ENCODE peak calls at places on chromosomes 13 and 19, in nine cellular contexts. One of them, this sample, is unnamed.

GRCh38 chr13:41053384-41053826 is 7.9 kb upstream of the WBP4 start:
- DNase-seq in uterus: no peak
- DNase-seq in HFF-Myc: no peak
- DNase-seq in NCI-H2107: no peak
- DNase-seq in ecto neural progenitor cell: no peak
- DNase-seq in activated B cell treated with CpG ODN at 0.5 μM for 24 hours: no peak
- DNase-seq in NCI-H187 treated with DMSO at 0.1 percent for 48 hours: no peak
- DNase-seq in stimulated activated CD8-positive, alpha-beta memory T cell treated with anti-CD3 and anti-CD28 coated beads, Interleukin-2, amount 100 ng/mL, for 48 hours: no peak
- DNase-seq in frontal cortex: no peak
- DNase-seq in this sample: no peak

GRCh38 chr13:110005563-110005962 is 219.2 kb upstream of the IRS2 start:
- DNase-seq in uterus: no peak
- DNase-seq in HFF-Myc: no peak
- DNase-seq in NCI-H2107: no peak
- DNase-seq in ecto neural progenitor cell: no peak
- DNase-seq in activated B cell treated with CpG ODN at 0.5 μM for 24 hours: no peak
- DNase-seq in NCI-H187 treated with DMSO at 0.1 percent for 48 hours: no peak
- DNase-seq in stimulated activated CD8-positive, alpha-beta memory T cell treated with anti-CD3 and anti-CD28 coated beads, Interleukin-2, amount 100 ng/mL, for 48 hours: no peak
- DNase-seq in frontal cortex: no peak
- DNase-seq in this sample: no peak

GRCh38 chr19:46392252-46392801 is 21.0 kb downstream of the CCDC8 start:
- DNase-seq in uterus: no peak
- DNase-seq in HFF-Myc: no peak
- DNase-seq in NCI-H2107: no peak
- DNase-seq in ecto neural progenitor cell: no peak
- DNase-seq in activated B cell treated with CpG ODN at 0.5 μM for 24 hours: no peak
- DNase-seq in NCI-H187 treated with DMSO at 0.1 percent for 48 hours: no peak
- DNase-seq in stimulated activated CD8-positive, alpha-beta memory T cell treated with anti-CD3 and anti-CD28 coated beads, Interleukin-2, amount 100 ng/mL, for 48 hours: no peak
- DNase-seq in frontal cortex: no peak
- DNase-seq in this sample: no peak

GRCh38 chr13:49370390-49370789 is 73.5 kb downstream of the CAB39L start:
- DNase-seq in uterus: no peak
- DNase-seq in HFF-Myc: no peak
- DNase-seq in NCI-H2107: no peak
- DNase-seq in ecto neural progenitor cell: no peak
- DNase-seq in activated B cell treated with CpG ODN at 0.5 μM for 24 hours: no peak
- DNase-seq in NCI-H187 treated with DMSO at 0.1 percent for 48 hours: no peak
- DNase-seq in stimulated activated CD8-positive, alpha-beta memory T cell treated with anti-CD3 and anti-CD28 coated beads, Interleukin-2, amount 100 ng/mL, for 48 hours: no peak
- DNase-seq in frontal cortex: no peak
- DNase-seq in this sample: no peak

GRCh38 chr19:49149652-49150105 is 5.5 kb downstream of the HRC start:
- DNase-seq in uterus: peak
- DNase-seq in HFF-Myc: no peak
- DNase-seq in NCI-H2107: peak
- DNase-seq in ecto neural progenitor cell: peak
- DNase-seq in activated B cell treated with CpG ODN at 0.5 μM for 24 hours: no peak
- DNase-seq in NCI-H187 treated with DMSO at 0.1 percent for 48 hours: no peak
- DNase-seq in stimulated activated CD8-positive, alpha-beta memory T cell treated with anti-CD3 and anti-CD28 coated beads, Interleukin-2, amount 100 ng/mL, for 48 hours: no peak
- DNase-seq in frontal cortex: peak
- DNase-seq in this sample: peak

GRCh38 chr13:110801044-110801443 is 87.5 kb downstream of the ING1 start:
- DNase-seq in uterus: no peak
- DNase-seq in HFF-Myc: no peak
- DNase-seq in NCI-H2107: no peak
- DNase-seq in ecto neural progenitor cell: no peak
- DNase-seq in activated B cell treated with CpG ODN at 0.5 μM for 24 hours: no peak
- DNase-seq in NCI-H187 treated with DMSO at 0.1 percent for 48 hours: no peak
- DNase-seq in stimulated activated CD8-positive, alpha-beta memory T cell treated with anti-CD3 and anti-CD28 coated beads, Interleukin-2, amount 100 ng/mL, for 48 hours: no peak
- DNase-seq in frontal cortex: no peak
- DNase-seq in this sample: no peak

GRCh38 chr19:3557461-3558248 is at the start of gene MFSD12:
- DNase-seq in uterus: peak
- DNase-seq in HFF-Myc: peak
- DNase-seq in NCI-H2107: peak
- DNase-seq in ecto neural progenitor cell: peak
- DNase-seq in activated B cell treated with CpG ODN at 0.5 μM for 24 hours: peak
- DNase-seq in NCI-H187 treated with DMSO at 0.1 percent for 48 hours: peak
- DNase-seq in stimulated activated CD8-positive, alpha-beta memory T cell treated with anti-CD3 and anti-CD28 coated beads, Interleukin-2, amount 100 ng/mL, for 48 hours: peak
- DNase-seq in frontal cortex: peak
- DNase-seq in this sample: peak

GRCh38 chr13:79937311-79938243 is 403.3 kb downstream of the SPRY2 start:
- DNase-seq in uterus: no peak
- DNase-seq in HFF-Myc: no peak
- DNase-seq in NCI-H2107: no peak
- DNase-seq in ecto neural progenitor cell: no peak
- DNase-seq in activated B cell treated with CpG ODN at 0.5 μM for 24 hours: no peak
- DNase-seq in NCI-H187 treated with DMSO at 0.1 percent for 48 hours: no peak
- DNase-seq in stimulated activated CD8-positive, alpha-beta memory T cell treated with anti-CD3 and anti-CD28 coated beads, Interleukin-2, amount 100 ng/mL, for 48 hours: no peak
- DNase-seq in frontal cortex: no peak
- DNase-seq in this sample: peak

GRCh38 chr13:113883921-113884804 is 20.3 kb upstream of the GAS6 start:
- DNase-seq in uterus: no peak
- DNase-seq in HFF-Myc: no peak
- DNase-seq in NCI-H2107: no peak
- DNase-seq in ecto neural progenitor cell: no peak
- DNase-seq in activated B cell treated with CpG ODN at 0.5 μM for 24 hours: no peak
- DNase-seq in NCI-H187 treated with DMSO at 0.1 percent for 48 hours: no peak
- DNase-seq in stimulated activated CD8-positive, alpha-beta memory T cell treated with anti-CD3 and anti-CD28 coated beads, Interleukin-2, amount 100 ng/mL, for 48 hours: no peak
- DNase-seq in frontal cortex: no peak
- DNase-seq in this sample: no peak

GRCh38 chr13:86633346-86633745 is 834.1 kb upstream of the SLITRK6 start:
- DNase-seq in uterus: no peak
- DNase-seq in HFF-Myc: no peak
- DNase-seq in NCI-H2107: no peak
- DNase-seq in ecto neural progenitor cell: no peak
- DNase-seq in activated B cell treated with CpG ODN at 0.5 μM for 24 hours: no peak
- DNase-seq in NCI-H187 treated with DMSO at 0.1 percent for 48 hours: no peak
- DNase-seq in stimulated activated CD8-positive, alpha-beta memory T cell treated with anti-CD3 and anti-CD28 coated beads, Interleukin-2, amount 100 ng/mL, for 48 hours: no peak
- DNase-seq in frontal cortex: no peak
- DNase-seq in this sample: no peak

GRCh38 chr19:53432088-53432661 is 391 bp downstream of the ZNF761 start:
- DNase-seq in uterus: no peak
- DNase-seq in HFF-Myc: no peak
- DNase-seq in NCI-H2107: no peak
- DNase-seq in ecto neural progenitor cell: peak
- DNase-seq in activated B cell treated with CpG ODN at 0.5 μM for 24 hours: no peak
- DNase-seq in NCI-H187 treated with DMSO at 0.1 percent for 48 hours: no peak
- DNase-seq in stimulated activated CD8-positive, alpha-beta memory T cell treated with anti-CD3 and anti-CD28 coated beads, Interleukin-2, amount 100 ng/mL, for 48 hours: peak
- DNase-seq in frontal cortex: no peak
- DNase-seq in this sample: no peak

GRCh38 chr13:93244918-93245280 is 18.3 kb downstream of the GPC6 start:
- DNase-seq in uterus: no peak
- DNase-seq in HFF-Myc: no peak
- DNase-seq in NCI-H2107: no peak
- DNase-seq in ecto neural progenitor cell: no peak
- DNase-seq in activated B cell treated with CpG ODN at 0.5 μM for 24 hours: no peak
- DNase-seq in NCI-H187 treated with DMSO at 0.1 percent for 48 hours: no peak
- DNase-seq in stimulated activated CD8-positive, alpha-beta memory T cell treated with anti-CD3 and anti-CD28 coated beads, Interleukin-2, amount 100 ng/mL, for 48 hours: no peak
- DNase-seq in frontal cortex: no peak
- DNase-seq in this sample: no peak

GRCh38 chr13:28641600-28641926 is 17.4 kb upstream of the POMP start:
- DNase-seq in uterus: no peak
- DNase-seq in HFF-Myc: no peak
- DNase-seq in NCI-H2107: no peak
- DNase-seq in ecto neural progenitor cell: no peak
- DNase-seq in activated B cell treated with CpG ODN at 0.5 μM for 24 hours: no peak
- DNase-seq in NCI-H187 treated with DMSO at 0.1 percent for 48 hours: no peak
- DNase-seq in stimulated activated CD8-positive, alpha-beta memory T cell treated with anti-CD3 and anti-CD28 coated beads, Interleukin-2, amount 100 ng/mL, for 48 hours: no peak
- DNase-seq in frontal cortex: no peak
- DNase-seq in this sample: no peak

GRCh38 chr19:14517446-14517839 is 754 bp downstream of the DNAJB1 start:
- DNase-seq in uterus: no peak
- DNase-seq in HFF-Myc: no peak
- DNase-seq in NCI-H2107: no peak
- DNase-seq in ecto neural progenitor cell: no peak
- DNase-seq in activated B cell treated with CpG ODN at 0.5 μM for 24 hours: no peak
- DNase-seq in NCI-H187 treated with DMSO at 0.1 percent for 48 hours: no peak
- DNase-seq in stimulated activated CD8-positive, alpha-beta memory T cell treated with anti-CD3 and anti-CD28 coated beads, Interleukin-2, amount 100 ng/mL, for 48 hours: no peak
- DNase-seq in frontal cortex: no peak
- DNase-seq in this sample: no peak

GRCh38 chr13:78398743-78399410 is 204.5 kb downstream of the POU4F1 start:
- DNase-seq in uterus: no peak
- DNase-seq in HFF-Myc: no peak
- DNase-seq in NCI-H2107: no peak
- DNase-seq in ecto neural progenitor cell: no peak
- DNase-seq in activated B cell treated with CpG ODN at 0.5 μM for 24 hours: no peak
- DNase-seq in NCI-H187 treated with DMSO at 0.1 percent for 48 hours: no peak
- DNase-seq in stimulated activated CD8-positive, alpha-beta memory T cell treated with anti-CD3 and anti-CD28 coated beads, Interleukin-2, amount 100 ng/mL, for 48 hours: no peak
- DNase-seq in frontal cortex: no peak
- DNase-seq in this sample: no peak

GRCh38 chr13:73341748-73342147 is 282.9 kb downstream of the KLF5 start:
- DNase-seq in uterus: no peak
- DNase-seq in HFF-Myc: no peak
- DNase-seq in NCI-H2107: no peak
- DNase-seq in ecto neural progenitor cell: no peak
- DNase-seq in activated B cell treated with CpG ODN at 0.5 μM for 24 hours: no peak
- DNase-seq in NCI-H187 treated with DMSO at 0.1 percent for 48 hours: no peak
- DNase-seq in stimulated activated CD8-positive, alpha-beta memory T cell treated with anti-CD3 and anti-CD28 coated beads, Interleukin-2, amount 100 ng/mL, for 48 hours: no peak
- DNase-seq in frontal cortex: no peak
- DNase-seq in this sample: no peak

GRCh38 chr19:5369962-5370367 is 29.4 kb upstream of the PTPRS start:
- DNase-seq in uterus: no peak
- DNase-seq in HFF-Myc: no peak
- DNase-seq in NCI-H2107: no peak
- DNase-seq in ecto neural progenitor cell: peak
- DNase-seq in activated B cell treated with CpG ODN at 0.5 μM for 24 hours: peak
- DNase-seq in NCI-H187 treated with DMSO at 0.1 percent for 48 hours: no peak
- DNase-seq in stimulated activated CD8-positive, alpha-beta memory T cell treated with anti-CD3 and anti-CD28 coated beads, Interleukin-2, amount 100 ng/mL, for 48 hours: peak
- DNase-seq in frontal cortex: no peak
- DNase-seq in this sample: no peak

GRCh38 chr13:46109451-46109850 is 4.6 kb upstream of the CPB2 start:
- DNase-seq in uterus: no peak
- DNase-seq in HFF-Myc: no peak
- DNase-seq in NCI-H2107: no peak
- DNase-seq in ecto neural progenitor cell: peak
- DNase-seq in activated B cell treated with CpG ODN at 0.5 μM for 24 hours: no peak
- DNase-seq in NCI-H187 treated with DMSO at 0.1 percent for 48 hours: no peak
- DNase-seq in stimulated activated CD8-positive, alpha-beta memory T cell treated with anti-CD3 and anti-CD28 coated beads, Interleukin-2, amount 100 ng/mL, for 48 hours: no peak
- DNase-seq in frontal cortex: no peak
- DNase-seq in this sample: no peak

GRCh38 chr13:33931397-33931987 is 113.5 kb downstream of the RFC3 start:
- DNase-seq in uterus: no peak
- DNase-seq in HFF-Myc: peak
- DNase-seq in NCI-H2107: no peak
- DNase-seq in ecto neural progenitor cell: no peak
- DNase-seq in activated B cell treated with CpG ODN at 0.5 μM for 24 hours: no peak
- DNase-seq in NCI-H187 treated with DMSO at 0.1 percent for 48 hours: no peak
- DNase-seq in stimulated activated CD8-positive, alpha-beta memory T cell treated with anti-CD3 and anti-CD28 coated beads, Interleukin-2, amount 100 ng/mL, for 48 hours: no peak
- DNase-seq in frontal cortex: no peak
- DNase-seq in this sample: peak

GRCh38 chr19:9621156-9622037 is at the start of gene ZNF561:
- DNase-seq in uterus: peak
- DNase-seq in HFF-Myc: peak
- DNase-seq in NCI-H2107: peak
- DNase-seq in ecto neural progenitor cell: peak
- DNase-seq in activated B cell treated with CpG ODN at 0.5 μM for 24 hours: peak
- DNase-seq in NCI-H187 treated with DMSO at 0.1 percent for 48 hours: peak
- DNase-seq in stimulated activated CD8-positive, alpha-beta memory T cell treated with anti-CD3 and anti-CD28 coated beads, Interleukin-2, amount 100 ng/mL, for 48 hours: peak
- DNase-seq in frontal cortex: peak
- DNase-seq in this sample: peak

GRCh38 chr13:110492299-110493160 is 69.0 kb downstream of the RAB20 start:
- DNase-seq in uterus: no peak
- DNase-seq in HFF-Myc: no peak
- DNase-seq in NCI-H2107: no peak
- DNase-seq in ecto neural progenitor cell: no peak
- DNase-seq in activated B cell treated with CpG ODN at 0.5 μM for 24 hours: no peak
- DNase-seq in NCI-H187 treated with DMSO at 0.1 percent for 48 hours: no peak
- DNase-seq in stimulated activated CD8-positive, alpha-beta memory T cell treated with anti-CD3 and anti-CD28 coated beads, Interleukin-2, amount 100 ng/mL, for 48 hours: no peak
- DNase-seq in frontal cortex: no peak
- DNase-seq in this sample: no peak

GRCh38 chr19:11624064-11624463 is 26.8 kb downstream of the ZNF627 start:
- DNase-seq in uterus: no peak
- DNase-seq in HFF-Myc: no peak
- DNase-seq in NCI-H2107: no peak
- DNase-seq in ecto neural progenitor cell: no peak
- DNase-seq in activated B cell treated with CpG ODN at 0.5 μM for 24 hours: no peak
- DNase-seq in NCI-H187 treated with DMSO at 0.1 percent for 48 hours: no peak
- DNase-seq in stimulated activated CD8-positive, alpha-beta memory T cell treated with anti-CD3 and anti-CD28 coated beads, Interleukin-2, amount 100 ng/mL, for 48 hours: no peak
- DNase-seq in frontal cortex: no peak
- DNase-seq in this sample: no peak

GRCh38 chr13:51298812-51299211 is 40.7 kb upstream of the SERPINE3 start:
- DNase-seq in uterus: no peak
- DNase-seq in HFF-Myc: no peak
- DNase-seq in NCI-H2107: no peak
- DNase-seq in ecto neural progenitor cell: no peak
- DNase-seq in activated B cell treated with CpG ODN at 0.5 μM for 24 hours: no peak
- DNase-seq in NCI-H187 treated with DMSO at 0.1 percent for 48 hours: no peak
- DNase-seq in stimulated activated CD8-positive, alpha-beta memory T cell treated with anti-CD3 and anti-CD28 coated beads, Interleukin-2, amount 100 ng/mL, for 48 hours: no peak
- DNase-seq in frontal cortex: no peak
- DNase-seq in this sample: no peak

GRCh38 chr13:43815204-43815603 is 28.4 kb upstream of the ENOX1 start:
- DNase-seq in uterus: no peak
- DNase-seq in HFF-Myc: peak
- DNase-seq in NCI-H2107: no peak
- DNase-seq in ecto neural progenitor cell: no peak
- DNase-seq in activated B cell treated with CpG ODN at 0.5 μM for 24 hours: no peak
- DNase-seq in NCI-H187 treated with DMSO at 0.1 percent for 48 hours: no peak
- DNase-seq in stimulated activated CD8-positive, alpha-beta memory T cell treated with anti-CD3 and anti-CD28 coated beads, Interleukin-2, amount 100 ng/mL, for 48 hours: no peak
- DNase-seq in frontal cortex: no peak
- DNase-seq in this sample: no peak

GRCh38 chr19:49676136-49676689 is 858 bp upstream of the PRMT1 start:
- DNase-seq in uterus: peak
- DNase-seq in HFF-Myc: peak
- DNase-seq in NCI-H2107: no peak
- DNase-seq in ecto neural progenitor cell: no peak
- DNase-seq in activated B cell treated with CpG ODN at 0.5 μM for 24 hours: peak
- DNase-seq in NCI-H187 treated with DMSO at 0.1 percent for 48 hours: peak
- DNase-seq in stimulated activated CD8-positive, alpha-beta memory T cell treated with anti-CD3 and anti-CD28 coated beads, Interleukin-2, amount 100 ng/mL, for 48 hours: peak
- DNase-seq in frontal cortex: peak
- DNase-seq in this sample: peak

GRCh38 chr13:74040200-74040599 is 94.0 kb downstream of the KLF12 start:
- DNase-seq in uterus: no peak
- DNase-seq in HFF-Myc: peak
- DNase-seq in NCI-H2107: no peak
- DNase-seq in ecto neural progenitor cell: peak
- DNase-seq in activated B cell treated with CpG ODN at 0.5 μM for 24 hours: no peak
- DNase-seq in NCI-H187 treated with DMSO at 0.1 percent for 48 hours: no peak
- DNase-seq in stimulated activated CD8-positive, alpha-beta memory T cell treated with anti-CD3 and anti-CD28 coated beads, Interleukin-2, amount 100 ng/mL, for 48 hours: no peak
- DNase-seq in frontal cortex: no peak
- DNase-seq in this sample: peak

GRCh38 chr19:41218615-41219507 is at the start of gene AXL:
- DNase-seq in uterus: peak
- DNase-seq in HFF-Myc: peak
- DNase-seq in NCI-H2107: no peak
- DNase-seq in ecto neural progenitor cell: peak
- DNase-seq in activated B cell treated with CpG ODN at 0.5 μM for 24 hours: no peak
- DNase-seq in NCI-H187 treated with DMSO at 0.1 percent for 48 hours: no peak
- DNase-seq in stimulated activated CD8-positive, alpha-beta memory T cell treated with anti-CD3 and anti-CD28 coated beads, Interleukin-2, amount 100 ng/mL, for 48 hours: no peak
- DNase-seq in frontal cortex: peak
- DNase-seq in this sample: peak

GRCh38 chr13:77544365-77544764 is 8.9 kb downstream of the SCEL start:
- DNase-seq in uterus: peak
- DNase-seq in HFF-Myc: no peak
- DNase-seq in NCI-H2107: no peak
- DNase-seq in ecto neural progenitor cell: no peak
- DNase-seq in activated B cell treated with CpG ODN at 0.5 μM for 24 hours: no peak
- DNase-seq in NCI-H187 treated with DMSO at 0.1 percent for 48 hours: no peak
- DNase-seq in stimulated activated CD8-positive, alpha-beta memory T cell treated with anti-CD3 and anti-CD28 coated beads, Interleukin-2, amount 100 ng/mL, for 48 hours: no peak
- DNase-seq in frontal cortex: no peak
- DNase-seq in this sample: peak

GRCh38 chr19:11141937-11142527 is 13.6 kb downstream of the SPC24 start:
- DNase-seq in uterus: no peak
- DNase-seq in HFF-Myc: no peak
- DNase-seq in NCI-H2107: no peak
- DNase-seq in ecto neural progenitor cell: no peak
- DNase-seq in activated B cell treated with CpG ODN at 0.5 μM for 24 hours: no peak
- DNase-seq in NCI-H187 treated with DMSO at 0.1 percent for 48 hours: no peak
- DNase-seq in stimulated activated CD8-positive, alpha-beta memory T cell treated with anti-CD3 and anti-CD28 coated beads, Interleukin-2, amount 100 ng/mL, for 48 hours: no peak
- DNase-seq in frontal cortex: no peak
- DNase-seq in this sample: no peak

GRCh38 chr19:56971230-56971629 is 130.7 kb upstream of the PEG3 start:
- DNase-seq in uterus: no peak
- DNase-seq in HFF-Myc: no peak
- DNase-seq in NCI-H2107: no peak
- DNase-seq in ecto neural progenitor cell: no peak
- DNase-seq in activated B cell treated with CpG ODN at 0.5 μM for 24 hours: no peak
- DNase-seq in NCI-H187 treated with DMSO at 0.1 percent for 48 hours: no peak
- DNase-seq in stimulated activated CD8-positive, alpha-beta memory T cell treated with anti-CD3 and anti-CD28 coated beads, Interleukin-2, amount 100 ng/mL, for 48 hours: no peak
- DNase-seq in frontal cortex: no peak
- DNase-seq in this sample: no peak

GRCh38 chr13:62687727-62688126 is 1272.1 kb upstream of the PCDH20 start:
- DNase-seq in uterus: no peak
- DNase-seq in HFF-Myc: no peak
- DNase-seq in NCI-H2107: no peak
- DNase-seq in ecto neural progenitor cell: no peak
- DNase-seq in activated B cell treated with CpG ODN at 0.5 μM for 24 hours: no peak
- DNase-seq in NCI-H187 treated with DMSO at 0.1 percent for 48 hours: no peak
- DNase-seq in stimulated activated CD8-positive, alpha-beta memory T cell treated with anti-CD3 and anti-CD28 coated beads, Interleukin-2, amount 100 ng/mL, for 48 hours: peak
- DNase-seq in frontal cortex: no peak
- DNase-seq in this sample: no peak